ENCODE peak calls at places on chromosomes 7 and 10, in eight cellular contexts. One of them, this sample, is unnamed.

GRCh38 chr10:51800121-51800520 is 100.7 kb upstream of the CSTF2T start:
- DNase-seq in epithelial cell of esophagus: no peak
- DNase-seq in A549: no peak
- DNase-seq in PC-9: no peak
- DNase-seq in fibroblast of lung: no peak
- DNase-seq in Peyer's patch: no peak
- DNase-seq in IMR-90: no peak
- DNase-seq in CD8-positive, alpha-beta T cell: no peak
- DNase-seq in this sample: no peak

GRCh38 chr7:101804087-101804631 is 13.3 kb upstream of the CUX1 start:
- DNase-seq in Peyer's patch: no peak
- DNase-seq in epithelial cell of esophagus: peak
- DNase-seq in fibroblast of lung: no peak
- DNase-seq in A549: no peak
- DNase-seq in CD8-positive, alpha-beta T cell: peak
- DNase-seq in IMR-90: no peak
- DNase-seq in PC-9: no peak
- DNase-seq in this sample: no peak

GRCh38 chr10:75400769-75401568 is 595 bp downstream of the ZNF503 start:
- DNase-seq in PC-9: peak
- DNase-seq in IMR-90: peak
- DNase-seq in CD8-positive, alpha-beta T cell: no peak
- DNase-seq in fibroblast of lung: peak
- DNase-seq in Peyer's patch: peak
- DNase-seq in epithelial cell of esophagus: peak
- DNase-seq in A549: peak
- DNase-seq in this sample: peak

GRCh38 chr10:91287276-91287675 is 66.8 kb downstream of the PCGF5 start:
- DNase-seq in A549: no peak
- DNase-seq in epithelial cell of esophagus: peak
- DNase-seq in PC-9: no peak
- DNase-seq in IMR-90: no peak
- DNase-seq in fibroblast of lung: no peak
- DNase-seq in CD8-positive, alpha-beta T cell: no peak
- DNase-seq in Peyer's patch: no peak
- DNase-seq in this sample: no peak

GRCh38 chr7:128108641-128109423 is 77.6 kb upstream of the LRRC4 start:
- DNase-seq in CD8-positive, alpha-beta T cell: no peak
- DNase-seq in epithelial cell of esophagus: no peak
- DNase-seq in PC-9: no peak
- DNase-seq in Peyer's patch: peak
- DNase-seq in fibroblast of lung: no peak
- DNase-seq in IMR-90: no peak
- DNase-seq in A549: no peak
- DNase-seq in this sample: no peak

GRCh38 chr10:2556883-2557282 is 510.5 kb upstream of the PFKP start:
- DNase-seq in PC-9: no peak
- DNase-seq in epithelial cell of esophagus: no peak
- DNase-seq in CD8-positive, alpha-beta T cell: no peak
- DNase-seq in Peyer's patch: no peak
- DNase-seq in fibroblast of lung: no peak
- DNase-seq in IMR-90: no peak
- DNase-seq in A549: no peak
- DNase-seq in this sample: no peak

GRCh38 chr10:119625570-119626280 is 25.5 kb upstream of the BAG3 start:
- DNase-seq in CD8-positive, alpha-beta T cell: no peak
- DNase-seq in A549: no peak
- DNase-seq in PC-9: no peak
- DNase-seq in IMR-90: no peak
- DNase-seq in Peyer's patch: no peak
- DNase-seq in fibroblast of lung: no peak
- DNase-seq in epithelial cell of esophagus: no peak
- DNase-seq in this sample: no peak

GRCh38 chr7:51295435-51296269 is 21.0 kb downstream of the COBL start:
- DNase-seq in PC-9: no peak
- DNase-seq in CD8-positive, alpha-beta T cell: no peak
- DNase-seq in fibroblast of lung: no peak
- DNase-seq in Peyer's patch: peak
- DNase-seq in A549: no peak
- DNase-seq in IMR-90: no peak
- DNase-seq in epithelial cell of esophagus: no peak
- DNase-seq in this sample: no peak

GRCh38 chr10:7915923-7916322 is 97.6 kb downstream of the TAF3 start:
- DNase-seq in fibroblast of lung: peak
- DNase-seq in CD8-positive, alpha-beta T cell: no peak
- DNase-seq in epithelial cell of esophagus: peak
- DNase-seq in Peyer's patch: no peak
- DNase-seq in PC-9: no peak
- DNase-seq in A549: no peak
- DNase-seq in IMR-90: peak
- DNase-seq in this sample: peak

GRCh38 chr10:12828736-12829135 is 172.8 kb downstream of the CCDC3 start:
- DNase-seq in fibroblast of lung: no peak
- DNase-seq in IMR-90: no peak
- DNase-seq in A549: no peak
- DNase-seq in PC-9: no peak
- DNase-seq in epithelial cell of esophagus: no peak
- DNase-seq in CD8-positive, alpha-beta T cell: no peak
- DNase-seq in Peyer's patch: no peak
- DNase-seq in this sample: no peak

GRCh38 chr7:150565239-150565638 is 2.0 kb upstream of the GIMAP4 start:
- DNase-seq in fibroblast of lung: no peak
- DNase-seq in PC-9: no peak
- DNase-seq in epithelial cell of esophagus: no peak
- DNase-seq in Peyer's patch: no peak
- DNase-seq in IMR-90: no peak
- DNase-seq in CD8-positive, alpha-beta T cell: no peak
- DNase-seq in A549: no peak
- DNase-seq in this sample: no peak

GRCh38 chr10:22620140-22620857 is 94.1 kb downstream of the PIP4K2A start:
- DNase-seq in A549: peak
- DNase-seq in IMR-90: peak
- DNase-seq in Peyer's patch: no peak
- DNase-seq in epithelial cell of esophagus: peak
- DNase-seq in PC-9: peak
- DNase-seq in CD8-positive, alpha-beta T cell: no peak
- DNase-seq in fibroblast of lung: peak
- DNase-seq in this sample: peak

GRCh38 chr10:79342811-79343541 is 4.3 kb upstream of the PPIF start:
- DNase-seq in PC-9: no peak
- DNase-seq in A549: no peak
- DNase-seq in IMR-90: peak
- DNase-seq in CD8-positive, alpha-beta T cell: no peak
- DNase-seq in epithelial cell of esophagus: peak
- DNase-seq in Peyer's patch: peak
- DNase-seq in fibroblast of lung: peak
- DNase-seq in this sample: peak

GRCh38 chr7:159226303-159226702 is 81.6 kb upstream of the VIPR2 start:
- DNase-seq in IMR-90: no peak
- DNase-seq in epithelial cell of esophagus: no peak
- DNase-seq in PC-9: peak
- DNase-seq in Peyer's patch: no peak
- DNase-seq in CD8-positive, alpha-beta T cell: no peak
- DNase-seq in fibroblast of lung: no peak
- DNase-seq in A549: no peak
- DNase-seq in this sample: no peak

GRCh38 chr7:115047968-115048720 is 126.2 kb downstream of the MDFIC start:
- DNase-seq in epithelial cell of esophagus: peak
- DNase-seq in PC-9: no peak
- DNase-seq in CD8-positive, alpha-beta T cell: no peak
- DNase-seq in Peyer's patch: no peak
- DNase-seq in fibroblast of lung: peak
- DNase-seq in A549: no peak
- DNase-seq in IMR-90: peak
- DNase-seq in this sample: peak

GRCh38 chr10:132539894-132540293 is 2.3 kb downstream of the INPP5A start:
- DNase-seq in fibroblast of lung: peak
- DNase-seq in Peyer's patch: no peak
- DNase-seq in PC-9: no peak
- DNase-seq in CD8-positive, alpha-beta T cell: no peak
- DNase-seq in A549: no peak
- DNase-seq in IMR-90: peak
- DNase-seq in epithelial cell of esophagus: peak
- DNase-seq in this sample: peak
- H3K4me3 ChIP-seq in fibroblast of lung: peak
- H3K4me3 ChIP-seq in Peyer's patch: peak
- H3K4me3 ChIP-seq in PC-9: no peak
- H3K4me3 ChIP-seq in CD8-positive, alpha-beta T cell: peak
- H3K4me3 ChIP-seq in A549: no peak
- H3K4me3 ChIP-seq in IMR-90: no peak
- H3K4me3 ChIP-seq in epithelial cell of esophagus: no peak
- H3K4me3 ChIP-seq in this sample: peak

GRCh38 chr7:28623863-28624262 is 211.5 kb downstream of the CREB5 start:
- DNase-seq in Peyer's patch: no peak
- DNase-seq in PC-9: peak
- DNase-seq in epithelial cell of esophagus: peak
- DNase-seq in fibroblast of lung: no peak
- DNase-seq in IMR-90: no peak
- DNase-seq in CD8-positive, alpha-beta T cell: no peak
- DNase-seq in A549: no peak
- DNase-seq in this sample: no peak
- TF ChIP-seq CTCF in Peyer's patch: peak
- TF ChIP-seq CTCF in PC-9: peak
- TF ChIP-seq CTCF in epithelial cell of esophagus: peak
- TF ChIP-seq CTCF in fibroblast of lung: no peak
- TF ChIP-seq CTCF in IMR-90: no peak
- TF ChIP-seq CTCF in CD8-positive, alpha-beta T cell: no peak
- TF ChIP-seq CTCF in A549: peak
- TF ChIP-seq CTCF in this sample: no peak

GRCh38 chr10:89389254-89389653 is 3.2 kb upstream of the IFIT1 start:
- DNase-seq in A549: no peak
- DNase-seq in IMR-90: peak
- DNase-seq in Peyer's patch: no peak
- DNase-seq in fibroblast of lung: peak
- DNase-seq in CD8-positive, alpha-beta T cell: no peak
- DNase-seq in epithelial cell of esophagus: peak
- DNase-seq in PC-9: no peak
- DNase-seq in this sample: peak

GRCh38 chr10:89382757-89383156 is 4.9 kb downstream of the IFIT1B start:
- DNase-seq in CD8-positive, alpha-beta T cell: no peak
- DNase-seq in A549: no peak
- DNase-seq in PC-9: no peak
- DNase-seq in Peyer's patch: no peak
- DNase-seq in epithelial cell of esophagus: peak
- DNase-seq in IMR-90: peak
- DNase-seq in fibroblast of lung: no peak
- DNase-seq in this sample: no peak

DNA sequence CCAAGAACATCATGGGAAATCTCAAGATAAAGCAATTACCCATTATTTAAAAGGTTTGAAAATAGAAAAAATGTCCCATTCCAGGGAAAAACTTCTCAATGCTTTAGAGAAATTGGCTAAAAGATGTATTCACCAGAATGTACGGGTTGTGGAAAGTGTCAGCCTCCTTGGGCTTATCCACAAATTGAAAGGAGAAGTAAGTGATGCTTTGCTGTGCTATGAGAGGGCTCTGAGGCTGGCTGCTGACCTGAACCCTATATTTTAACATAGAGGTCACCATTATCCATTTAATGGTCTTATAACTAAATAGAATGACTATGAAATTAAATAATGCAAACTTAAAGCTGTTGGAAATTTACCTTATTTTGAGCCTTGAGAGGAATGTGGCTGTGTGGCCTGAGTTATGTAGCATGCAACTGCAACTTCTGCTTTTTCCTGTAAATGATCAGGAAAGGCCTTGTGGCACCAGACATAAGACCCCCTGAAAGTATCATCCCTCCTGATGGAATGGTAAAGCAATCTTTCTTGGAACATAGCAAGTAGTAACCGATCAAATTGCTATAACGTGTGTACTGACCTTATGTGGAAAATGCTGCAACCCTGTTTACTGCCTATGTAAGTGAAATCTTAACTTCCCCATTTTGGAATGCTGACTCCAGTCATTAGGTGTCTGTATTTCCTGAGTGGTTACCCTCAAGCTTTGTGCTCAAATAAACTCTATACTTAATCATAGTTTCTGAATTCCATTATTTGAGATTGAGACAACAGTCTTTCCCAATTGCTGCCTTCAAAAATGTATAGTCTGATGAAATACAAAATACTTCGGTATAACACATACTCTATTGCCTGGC is 6.8 kb downstream of the IFIT1B start:
- DNase-seq in Peyer's patch: no peak
- DNase-seq in epithelial cell of esophagus: no peak
- DNase-seq in A549: no peak
- DNase-seq in CD8-positive, alpha-beta T cell: no peak
- DNase-seq in IMR-90: no peak
- DNase-seq in PC-9: no peak
- DNase-seq in fibroblast of lung: no peak
- DNase-seq in this sample: no peak
- H3K4me3 ChIP-seq in Peyer's patch: no peak
- H3K4me3 ChIP-seq in epithelial cell of esophagus: no peak
- H3K4me3 ChIP-seq in A549: no peak
- H3K4me3 ChIP-seq in CD8-positive, alpha-beta T cell: no peak
- H3K4me3 ChIP-seq in IMR-90: no peak
- H3K4me3 ChIP-seq in PC-9: no peak
- H3K4me3 ChIP-seq in fibroblast of lung: no peak
- H3K4me3 ChIP-seq in this sample: no peak

GRCh38 chr7:85019176-85019575 is 167.7 kb downstream of the SEMA3D start:
- DNase-seq in A549: no peak
- DNase-seq in epithelial cell of esophagus: no peak
- DNase-seq in CD8-positive, alpha-beta T cell: no peak
- DNase-seq in IMR-90: no peak
- DNase-seq in Peyer's patch: no peak
- DNase-seq in PC-9: no peak
- DNase-seq in fibroblast of lung: no peak
- DNase-seq in this sample: no peak

GRCh38 chr7:85021090-85021704 is 165.7 kb downstream of the SEMA3D start:
- DNase-seq in PC-9: no peak
- DNase-seq in epithelial cell of esophagus: peak
- DNase-seq in CD8-positive, alpha-beta T cell: no peak
- DNase-seq in Peyer's patch: no peak
- DNase-seq in A549: peak
- DNase-seq in fibroblast of lung: peak
- DNase-seq in IMR-90: peak
- DNase-seq in this sample: peak

GRCh38 chr7:85019778-85020177 is 167.1 kb downstream of the SEMA3D start:
- DNase-seq in CD8-positive, alpha-beta T cell: no peak
- DNase-seq in fibroblast of lung: no peak
- DNase-seq in PC-9: no peak
- DNase-seq in A549: no peak
- DNase-seq in epithelial cell of esophagus: no peak
- DNase-seq in Peyer's patch: no peak
- DNase-seq in IMR-90: no peak
- DNase-seq in this sample: no peak

GRCh38 chr7:85014936-85015335 is 171.9 kb downstream of the SEMA3D start:
- DNase-seq in CD8-positive, alpha-beta T cell: no peak
- DNase-seq in PC-9: no peak
- DNase-seq in A549: no peak
- DNase-seq in fibroblast of lung: no peak
- DNase-seq in IMR-90: no peak
- DNase-seq in Peyer's patch: no peak
- DNase-seq in epithelial cell of esophagus: no peak
- DNase-seq in this sample: no peak

DNA sequence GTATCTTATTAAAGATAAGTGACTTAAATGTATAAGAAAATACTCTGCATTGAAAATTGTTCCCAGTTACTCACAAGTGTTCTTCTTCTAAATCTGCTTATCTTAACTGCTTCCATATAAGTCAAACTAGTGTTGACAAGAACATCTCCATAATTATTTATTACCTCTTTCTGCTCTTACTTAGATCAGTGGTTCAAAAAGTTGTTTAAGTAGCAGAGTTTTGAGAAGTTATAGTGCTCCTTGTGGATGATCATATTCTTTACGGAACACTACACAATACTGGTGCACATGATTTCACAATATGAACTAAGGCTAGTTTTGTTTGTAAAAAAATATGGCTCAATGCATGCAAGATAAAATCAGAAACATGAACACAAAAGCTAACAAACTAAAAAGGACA is 168.4 kb downstream of the SEMA3D start:
- DNase-seq in epithelial cell of esophagus: no peak
- DNase-seq in CD8-positive, alpha-beta T cell: no peak
- DNase-seq in A549: no peak
- DNase-seq in fibroblast of lung: peak
- DNase-seq in IMR-90: peak
- DNase-seq in Peyer's patch: no peak
- DNase-seq in PC-9: no peak
- DNase-seq in this sample: peak
- TF ChIP-seq CTCF in epithelial cell of esophagus: no peak
- TF ChIP-seq CTCF in CD8-positive, alpha-beta T cell: no peak
- TF ChIP-seq CTCF in A549: no peak
- TF ChIP-seq CTCF in fibroblast of lung: no peak
- TF ChIP-seq CTCF in IMR-90: no peak
- TF ChIP-seq CTCF in Peyer's patch: no peak
- TF ChIP-seq CTCF in PC-9: no peak
- TF ChIP-seq CTCF in this sample: peak

This sample was measured in fibroblast of villous mesenchyme.